ENCODE peak calls at places on chromosomes 6 and 20, in six cellular contexts. N is glutamatergic neuron; W is AG04449; O is CD8-positive, alpha-beta T cell; X is IMR-90; P is brain microvascular endothelial cell. J is an unnamed sample.

GRCh38 chr6:7697432-7697819 is 28.5 kb upstream of the BMP6 start:
- DNase-seq in N (no peak), W (no peak), O (no peak), X (no peak), P (peak), J (no peak)

GRCh38 chr20:41392871-41393704 is 26.5 kb upstream of the EMILIN3 start:
- DNase-seq in N (no peak), W (no peak), O (no peak), X (no peak), P (no peak), J (no peak)

GRCh38 chr6:53932502-53932901 is 137.7 kb downstream of the LRRC1 start:
- DNase-seq in N (no peak), W (no peak), O (no peak), X (no peak), P (no peak), J (no peak)

GRCh38 chr6:121549741-121550140 is 114.3 kb downstream of the GJA1 start:
- DNase-seq in N (no peak), W (peak), O (no peak), X (peak), P (peak), J (no peak)

GRCh38 chr20:40683894-40684268 is 5.2 kb downstream of the MAFB start:
- DNase-seq in N (no peak), W (no peak), O (no peak), X (no peak), P (no peak), J (no peak)

GRCh38 chr6:71248306-71248705 is 40.3 kb upstream of the OGFRL1 start:
- DNase-seq in N (no peak), W (peak), O (no peak), X (peak), P (peak), J (peak)

GRCh38 chr6:163585932-163586437 is 171.5 kb downstream of the QKI start:
- DNase-seq in N (no peak), W (peak), O (no peak), X (peak), P (peak), J (no peak)

GRCh38 chr6:156250593-156250992 is 526.6 kb upstream of the ARID1B start:
- DNase-seq in N (no peak), W (no peak), O (no peak), X (peak), P (no peak), J (no peak)

GRCh38 chr6:157188213-157188612 is 135.1 kb downstream of the TMEM242 start:
- DNase-seq in N (no peak), W (no peak), O (no peak), X (peak), P (peak), J (no peak)

GRCh38 chr6:143397229-143398222 is 53.0 kb downstream of the ADAT2 start:
- DNase-seq in N (no peak), W (no peak), O (no peak), X (peak), P (peak), J (peak)

GRCh38 chr6:52285174-52286068 is 879 bp upstream of the MCM3 start:
- DNase-seq in N (no peak), W (no peak), O (no peak), X (peak), P (no peak), J (no peak)

GRCh38 chr6:38034269-38034914 is 214.9 kb downstream of the ZFAND3 start:
- DNase-seq in N (no peak), W (no peak), O (no peak), X (peak), P (peak), J (no peak)

GRCh38 chr6:8054276-8054675 is 9.9 kb downstream of the BLOC1S5 start:
- DNase-seq in N (no peak), W (no peak), O (no peak), X (peak), P (no peak), J (no peak)

GRCh38 chr6:11738681-11739375 is 39.8 kb downstream of the ADTRP start:
- DNase-seq in N (no peak), W (no peak), O (no peak), X (no peak), P (no peak), J (no peak)

GRCh38 chr6:30591008-30591407 is 19.8 kb downstream of the ABCF1 start:
- DNase-seq in N (no peak), W (no peak), O (no peak), X (peak), P (no peak), J (no peak)

GRCh38 chr6:156795825-156796224 is 18.6 kb downstream of the ARID1B start:
- DNase-seq in N (no peak), W (no peak), O (no peak), X (peak), P (no peak), J (no peak)

GRCh38 chr20:17969884-17970409 is 1.1 kb downstream of the MGME1 start:
- DNase-seq in N (no peak), W (no peak), O (peak), X (peak), P (peak), J (peak)

GRCh38 chr20:20712474-20713243 is at the start of gene RALGAPA2:
- DNase-seq in N (peak), W (peak), O (peak), X (peak), P (peak), J (peak)
- TF ChIP-seq CTCF in N (no peak), W (no peak), O (no peak), X (no peak), P (no peak), J (no peak)

GRCh38 chr6:23179994-23180393 is 610.6 kb downstream of the HDGFL1 start:
- DNase-seq in N (no peak), W (no peak), O (no peak), X (no peak), P (no peak), J (no peak)

GRCh38 chr6:23176471-23176870 is 607.1 kb downstream of the HDGFL1 start:
- DNase-seq in N (no peak), W (no peak), O (no peak), X (no peak), P (no peak), J (no peak)

GRCh38 chr6:23174781-23175361 is 605.5 kb downstream of the HDGFL1 start:
- DNase-seq in N (no peak), W (peak), O (no peak), X (peak), P (peak), J (no peak)

GRCh38 chr6:23175391-23175790 is 606.0 kb downstream of the HDGFL1 start:
- DNase-seq in N (no peak), W (no peak), O (no peak), X (no peak), P (no peak), J (no peak)

GRCh38 chr6:23176883-23177282 is 607.5 kb downstream of the HDGFL1 start:
- DNase-seq in N (peak), W (no peak), O (no peak), X (no peak), P (no peak), J (no peak)
- TF ChIP-seq CTCF in N (no peak), W (no peak), O (no peak), X (no peak), P (no peak), J (no peak)

GRCh38 chr6:28141500-28142329 is at the start of gene ZKSCAN8:
- DNase-seq in N (peak), W (no peak), O (peak), X (peak), P (peak), J (peak)
- TF ChIP-seq CTCF in N (no peak), W (no peak), O (no peak), X (no peak), P (no peak), J (no peak)

GRCh38 chr20:45685896-45686295 is 15.9 kb upstream of the WFDC11 start:
- DNase-seq in N (peak), W (no peak), O (no peak), X (no peak), P (peak), J (peak)
- TF ChIP-seq CTCF in N (no peak), W (peak), O (no peak), X (peak), P (peak), J (peak)

GRCh38 chr6:135180458-135181332 is at the start of gene MYB:
- DNase-seq in N (peak), W (no peak), O (peak), X (peak), P (no peak), J (peak)
- TF ChIP-seq CTCF in N (no peak), W (no peak), O (no peak), X (no peak), P (no peak), J (no peak)

DNA sequence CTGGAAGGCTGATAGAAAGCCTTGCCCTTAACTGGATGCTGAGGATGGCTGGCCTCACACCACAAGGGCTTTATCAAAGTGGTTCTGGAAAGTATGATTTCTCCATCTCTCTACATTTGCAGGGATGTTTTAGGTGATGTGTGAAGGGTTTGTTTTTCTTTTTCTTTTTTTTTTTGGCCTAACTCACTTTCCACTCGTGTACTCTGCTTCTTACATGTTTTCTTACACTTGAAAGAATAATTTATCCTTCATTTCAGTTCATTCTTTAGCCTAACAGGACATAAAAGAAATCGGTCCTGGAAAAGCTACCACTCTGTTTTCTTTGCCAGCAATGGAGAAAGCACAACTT is 41.2 kb downstream of the ISM1 start:
- DNase-seq in N (no peak), W (no peak), O (no peak), X (no peak), P (no peak), J (no peak)
- TF ChIP-seq CTCF in N (no peak), W (no peak), O (peak), X (no peak), P (no peak), J (peak)

GRCh38 chr6:79076160-79076559 is 1.9 kb downstream of the PHIP start:
- DNase-seq in N (no peak), W (no peak), O (no peak), X (peak), P (no peak), J (no peak)

GRCh38 chr6:79077680-79078056 is 386 bp downstream of the PHIP start:
- DNase-seq in N (no peak), W (no peak), O (no peak), X (no peak), P (no peak), J (peak)

GRCh38 chr6:79079425-79080130 is 1.5 kb upstream of the PHIP start:
- DNase-seq in N (no peak), W (no peak), O (no peak), X (peak), P (no peak), J (no peak)

GRCh38 chr6:79078057-79078969 is at the start of gene PHIP:
- DNase-seq in N (peak), W (peak), O (peak), X (peak), P (peak), J (peak)

GRCh38 chr6:79076881-79077641 is 993 bp downstream of the PHIP start:
- DNase-seq in N (peak), W (peak), O (peak), X (peak), P (peak), J (peak)
- TF ChIP-seq CTCF in N (no peak), W (no peak), O (no peak), X (no peak), P (no peak), J (no peak)

DNA sequence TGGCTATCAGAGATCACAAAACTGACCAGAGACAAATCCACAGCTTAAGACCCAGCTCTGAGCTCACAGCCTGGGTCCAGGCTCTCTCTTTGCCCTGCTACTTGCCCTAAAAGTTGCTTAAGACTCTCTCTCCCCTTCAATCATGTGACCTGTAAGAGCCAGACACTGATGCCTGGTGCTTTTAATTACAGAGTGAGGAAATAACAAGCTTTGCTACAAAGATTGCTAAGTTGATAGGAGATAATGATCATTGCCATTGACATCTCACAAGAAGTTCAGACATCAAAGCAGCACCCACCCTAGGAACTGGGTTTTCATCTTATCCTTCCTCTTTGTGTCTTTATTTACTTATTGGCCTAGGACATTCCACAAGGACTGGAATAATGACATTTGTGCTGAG is 125.9 kb upstream of the CD93 start:
- DNase-seq in N (no peak), W (no peak), O (no peak), X (no peak), P (no peak), J (no peak)
- TF ChIP-seq CTCF in N (no peak), W (no peak), O (no peak), X (no peak), P (no peak), J (no peak)

DNA sequence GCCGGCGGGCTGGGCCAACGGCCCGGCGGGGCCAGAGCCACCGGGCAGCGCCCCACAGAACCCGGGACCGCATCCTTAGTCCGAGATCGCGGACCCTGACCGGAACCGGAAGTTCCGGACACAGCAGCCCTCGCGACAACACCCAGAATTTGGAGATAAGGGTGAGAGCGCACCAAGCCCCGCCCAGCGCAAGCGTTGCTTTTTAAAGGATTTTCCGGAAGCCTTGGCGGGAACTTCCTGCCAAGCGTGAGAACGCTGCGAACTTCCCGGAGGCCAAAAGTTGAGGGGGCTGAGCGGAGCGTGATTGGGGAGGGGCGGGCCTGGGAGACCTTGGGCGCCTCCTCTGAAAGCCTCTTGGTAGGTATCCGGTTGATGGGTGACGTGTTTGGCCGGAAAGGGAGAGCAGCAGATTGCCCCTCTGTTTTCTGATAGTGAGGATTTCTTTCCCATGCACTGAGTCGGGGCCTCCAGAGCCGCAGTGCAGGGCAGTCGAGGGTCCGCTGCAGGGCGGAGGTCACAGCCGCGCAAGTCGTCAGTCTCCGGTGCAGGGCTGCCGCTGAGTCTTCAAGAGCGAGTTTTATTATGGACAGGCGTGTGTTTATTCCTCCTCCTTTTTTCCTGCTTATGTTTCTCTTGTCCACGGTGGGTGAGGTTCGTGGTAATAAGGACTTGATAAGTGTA is at the start of gene MTRF1L:
- DNase-seq in N (peak), W (peak), O (peak), X (peak), P (peak), J (peak)
- TF ChIP-seq CTCF in N (no peak), W (no peak), O (no peak), X (no peak), P (no peak), J (no peak)

GRCh38 chr6:130366011-130366963 is at the start of gene TMEM200A:
- DNase-seq in N (peak), W (no peak), O (no peak), X (peak), P (peak), J (peak)
- TF ChIP-seq CTCF in N (no peak), W (peak), O (no peak), X (peak), P (peak), J (no peak)

J was measured in nephron progenitor cell.